ENCODE peak calls at places on chromosomes 5 and 9, in four cellular contexts. Y, Z, S and M are unnamed samples.

GRCh38 chr9:35826071-35826701 is 2.3 kb downstream of the FAM221B start:
- DNase-seq in Y (peak; percentile 76), Z (peak; percentile 83), S (no peak), M (peak; percentile 48)

GRCh38 chr5:144177548-144177947 is 6.9 kb downstream of the KCTD16 start:
- DNase-seq in Y (no peak), Z (no peak), S (no peak), M (no peak)

GRCh38 chr9:129460323-129461261 is 160.3 kb downstream of the C9orf50 start:
- DNase-seq in Y (peak; percentile 98), Z (peak; percentile 99), S (peak; percentile 86), M (peak; percentile 96)

GRCh38 chr9:99594056-99594780 is 227.5 kb upstream of the NR4A3 start:
- DNase-seq in Y (no peak), Z (no peak), S (no peak), M (no peak)

GRCh38 chr5:5105531-5105930 is 34.6 kb upstream of the ADAMTS16 start:
- DNase-seq in Y (peak; percentile 2), Z (no peak), S (no peak), M (no peak)

GRCh38 chr9:76322810-76323209 is 71.4 kb downstream of the RFK start:
- DNase-seq in Y (no peak), Z (no peak), S (no peak), M (no peak)

GRCh38 chr9:18442629-18443491 is 31.1 kb upstream of the ADAMTSL1 start:
- DNase-seq in Y (peak; percentile 86), Z (peak; percentile 90), S (no peak), M (peak; percentile 68)

GRCh38 chr5:125587631-125588030 is 835.6 kb upstream of the GRAMD2B start:
- DNase-seq in Y (no peak), Z (peak; percentile 50), S (no peak), M (no peak)

GRCh38 chr9:133880851-133881634 is 111.1 kb downstream of the VAV2 start:
- DNase-seq in Y (no peak), Z (no peak), S (no peak), M (no peak)

GRCh38 chr5:179834120-179834519 is 13.4 kb downstream of the SQSTM1 start:
- DNase-seq in Y (no peak), Z (no peak), S (no peak), M (no peak)

GRCh38 chr9:92655366-92655765 is 14.6 kb downstream of the IPPK start:
- DNase-seq in Y (no peak), Z (no peak), S (no peak), M (no peak)

GRCh38 chr5:103519550-103519949 is 43.0 kb downstream of the NUDT12 start:
- DNase-seq in Y (peak; percentile 15), Z (peak; percentile 1), S (no peak), M (no peak)

GRCh38 chr9:126093771-126094170 is 232.9 kb upstream of the MVB12B start:
- DNase-seq in Y (no peak), Z (no peak), S (no peak), M (no peak)

GRCh38 chr9:124629600-124629999 is 122.4 kb upstream of the NR5A1 start:
- DNase-seq in Y (peak; percentile 79), Z (peak; percentile 56), S (no peak), M (no peak)

GRCh38 chr5:132080595-132080994 is 7.0 kb downstream of the CSF2 start:
- DNase-seq in Y (no peak), Z (no peak), S (no peak), M (no peak)

GRCh38 chr5:179763215-179763945 is 30.4 kb upstream of the LTC4S start:
- DNase-seq in Y (peak; percentile 84), Z (peak; percentile 92), S (no peak), M (peak; percentile 74)

GRCh38 chr9:124257865-124258764 is at the start of gene NEK6:
- DNase-seq in Y (peak; percentile 76), Z (peak; percentile 62), S (peak; percentile 49), M (peak; percentile 25)

GRCh38 chr5:65105301-65105700 is 336.6 kb downstream of the CWC27 start:
- DNase-seq in Y (no peak), Z (no peak), S (no peak), M (no peak)

GRCh38 chr5:29134418-29134817 is 2059.1 kb upstream of the CDH6 start:
- DNase-seq in Y (no peak), Z (no peak), S (no peak), M (no peak)

GRCh38 chr5:591746-592145 is 20.4 kb upstream of the CEP72 start:
- DNase-seq in Y (no peak), Z (no peak), S (no peak), M (no peak)

GRCh38 chr5:1517838-1518237 is 5.9 kb downstream of the LPCAT1 start:
- DNase-seq in Y (no peak), Z (no peak), S (no peak), M (no peak)

DNA sequence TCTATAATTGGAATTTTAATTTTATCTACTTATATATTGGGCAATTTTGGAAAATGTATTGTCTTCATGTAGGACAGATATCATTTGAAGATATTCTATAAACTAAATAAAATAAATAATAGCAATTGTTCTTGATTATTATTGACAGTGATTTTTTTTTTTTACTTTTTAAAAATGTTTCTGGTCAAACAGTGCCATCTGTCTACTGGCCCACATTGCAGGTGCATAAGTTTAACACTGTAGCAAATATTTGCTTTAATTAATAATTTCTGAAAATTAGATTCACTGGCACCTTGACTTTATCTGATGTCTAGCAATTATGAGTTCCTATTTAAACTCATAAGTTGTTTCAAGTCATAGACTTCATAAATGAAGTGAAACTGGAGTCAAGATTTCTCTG is 41.1 kb upstream of the ISOC1 start:
- DNase-seq in Y (no peak), Z (no peak), S (no peak), M (no peak)
- TF ChIP-seq CTCF in Y (no peak), Z (peak; percentile 6), S (no peak), M (no peak)

DNA sequence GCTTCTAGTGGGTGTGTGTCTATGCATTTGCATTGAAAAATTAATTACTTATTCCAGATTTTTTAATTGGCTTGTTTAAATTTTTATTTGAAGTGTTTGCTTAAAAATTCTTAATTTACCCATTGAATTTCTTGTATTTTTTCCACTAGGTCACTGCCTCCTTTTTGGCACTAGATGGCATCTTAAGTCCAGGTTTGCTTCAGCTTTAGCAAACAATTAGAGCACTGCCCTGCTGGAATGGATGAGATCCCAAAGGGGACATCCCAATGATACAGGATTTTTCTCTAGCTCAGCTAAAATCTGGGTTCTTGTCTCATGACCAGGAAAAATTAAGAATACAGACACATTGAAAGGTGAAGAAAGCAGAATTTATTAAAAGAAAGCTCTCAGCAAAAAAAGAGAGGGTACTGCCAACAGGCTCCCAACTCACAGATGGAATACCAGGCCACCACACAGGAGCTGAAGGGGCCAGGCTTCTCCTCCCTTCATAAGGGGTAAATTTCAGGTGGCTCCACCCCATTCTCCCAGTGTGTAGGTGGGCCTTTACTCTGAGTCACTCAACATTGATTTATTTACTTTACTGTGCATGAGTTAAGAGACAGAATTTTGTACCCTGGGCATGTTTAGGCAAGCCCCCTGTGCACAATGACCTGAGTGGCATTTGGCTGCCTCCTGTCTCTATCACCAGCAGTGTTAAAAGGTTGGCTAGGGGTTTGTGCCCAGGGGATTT is 532.4 kb downstream of the ANXA1 start:
- DNase-seq in Y (peak; percentile 83), Z (peak; percentile 39), S (no peak), M (no peak)
- TF ChIP-seq CTCF in Y (peak; percentile 81), Z (peak; percentile 35), S (no peak), M (peak; percentile 38)

GRCh38 chr5:173825215-173825865 is 62.8 kb upstream of the CPEB4 start:
- DNase-seq in Y (no peak), Z (no peak), S (no peak), M (no peak)
- TF ChIP-seq CTCF in Y (no peak), Z (no peak), S (no peak), M (no peak)

GRCh38 chr5:94276056-94276455 is 342.3 kb downstream of the KIAA0825 start:
- DNase-seq in Y (no peak), Z (peak; percentile 6), S (no peak), M (no peak)
- TF ChIP-seq CTCF in Y (no peak), Z (no peak), S (no peak), M (no peak)

GRCh38 chr5:108925073-108925472 is 177.4 kb downstream of the FER start:
- DNase-seq in Y (no peak), Z (no peak), S (no peak), M (no peak)

GRCh38 chr5:108917596-108917995 is 169.9 kb downstream of the FER start:
- DNase-seq in Y (no peak), Z (no peak), S (no peak), M (no peak)

GRCh38 chr5:108924457-108924961 is 176.8 kb downstream of the FER start:
- DNase-seq in Y (no peak), Z (no peak), S (no peak), M (no peak)

GRCh38 chr5:108919591-108920326 is 172.1 kb downstream of the FER start:
- DNase-seq in Y (no peak), Z (peak; percentile 27), S (no peak), M (no peak)
- TF ChIP-seq CTCF in Y (peak; percentile 13), Z (no peak), S (no peak), M (no peak)

DNA sequence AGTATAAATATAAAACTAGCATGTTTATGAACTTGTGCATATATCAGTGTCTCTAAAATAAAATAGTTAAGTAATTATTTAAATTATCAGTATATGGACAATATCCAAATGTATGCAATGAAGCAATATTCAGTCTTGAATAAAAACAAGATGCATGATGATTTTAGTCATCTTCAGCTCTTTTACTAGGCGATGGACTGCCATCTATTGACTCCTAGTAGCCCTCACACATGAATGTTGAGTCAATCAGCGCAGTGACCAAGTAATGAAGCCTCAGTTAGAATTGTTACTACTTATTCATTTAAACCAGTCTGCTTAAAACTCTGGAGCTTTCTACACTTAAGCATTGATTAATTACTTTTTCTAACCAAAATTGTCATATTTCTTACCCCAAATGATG is 92.9 kb upstream of the GRHPR start:
- DNase-seq in Y (peak; percentile 61), Z (peak; percentile 69), S (no peak), M (peak; percentile 16)
- TF ChIP-seq CTCF in Y (peak; percentile 38), Z (peak; percentile 54), S (no peak), M (peak; percentile 20)

GRCh38 chr5:139193928-139194327 is 4.2 kb downstream of the SIL1 start:
- DNase-seq in Y (no peak), Z (peak; percentile 10), S (no peak), M (peak; percentile 19)
- TF ChIP-seq CTCF in Y (peak; percentile 37), Z (peak; percentile 32), S (no peak), M (no peak)

GRCh38 chr5:134224905-134225779 is 731 bp downstream of the PPP2CA start:
- DNase-seq in Y (peak; percentile 92), Z (peak; percentile 94), S (no peak), M (peak; percentile 80)
- TF ChIP-seq CTCF in Y (no peak), Z (no peak), S (no peak), M (no peak)

DNA sequence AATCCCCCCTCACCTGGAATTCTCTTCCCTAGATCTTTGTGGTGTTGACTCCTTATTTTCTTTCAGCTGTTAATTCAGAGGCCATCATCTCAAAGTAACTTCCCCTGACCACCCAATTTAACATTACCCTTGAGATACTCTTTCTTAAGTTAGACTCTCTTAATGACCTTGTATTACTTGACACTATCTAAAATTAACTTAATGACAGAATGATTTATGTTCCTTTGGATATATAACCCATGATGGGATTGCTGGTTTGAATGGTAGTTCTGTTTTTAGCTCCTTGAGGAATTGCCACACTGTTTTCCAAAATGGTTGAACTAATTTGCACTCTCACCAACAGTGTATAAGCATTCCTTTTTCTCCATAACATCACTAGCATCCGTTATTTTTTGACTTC is 298.0 kb downstream of the NNT start:
- DNase-seq in Y (no peak), Z (no peak), S (no peak), M (no peak)
- TF ChIP-seq CTCF in Y (no peak), Z (no peak), S (no peak), M (no peak)